ENCODE peak calls at places on chromosomes 2 and 18, in four cellular contexts. H is retina, B is substantia nigra, T is iPS DF 19.7. F is an unnamed sample.

GRCh38 chr2:119023534-119023933 is 81.5 kb downstream of the MARCO start:
- DNase-seq in H (no peak), B (no peak), T (no peak), F (no peak)

GRCh38 chr18:13444430-13445240 is 226.1 kb downstream of the LDLRAD4 start:
- DNase-seq in H (no peak), B (no peak), T (no peak), F (no peak)

GRCh38 chr2:220275454-220275853 is 648.0 kb downstream of the SLC4A3 start:
- DNase-seq in H (no peak), B (no peak), T (no peak), F (no peak)

GRCh38 chr18:3481696-3482210 is 31.8 kb downstream of the TGIF1 start:
- DNase-seq in H (no peak), B (no peak), T (no peak), F (no peak)

GRCh38 chr18:28147674-28148171 is 29.2 kb downstream of the CDH2 start:
- DNase-seq in H (peak), B (no peak), T (no peak), F (no peak)

GRCh38 chr2:160214461-160215055 is 14.5 kb upstream of the ITGB6 start:
- DNase-seq in H (no peak), B (no peak), T (no peak), F (no peak)

GRCh38 chr2:84839851-84840250 is 41.0 kb downstream of the TRABD2A start:
- DNase-seq in H (no peak), B (no peak), T (no peak), F (no peak)

GRCh38 chr2:239737144-239737463 is 288.0 kb downstream of the NDUFA10 start:
- DNase-seq in H (no peak), B (no peak), T (no peak), F (no peak)

GRCh38 chr18:7548226-7548625 is 18.9 kb upstream of the PTPRM start:
- DNase-seq in H (no peak), B (no peak), T (no peak), F (no peak)

GRCh38 chr2:239303711-239304532 is 96.9 kb downstream of the HDAC4 start:
- DNase-seq in H (no peak), B (no peak), T (no peak), F (no peak)

GRCh38 chr2:213224366-213224765 is 59.9 kb upstream of the SPAG16 start:
- DNase-seq in H (no peak), B (no peak), T (no peak), F (no peak)

GRCh38 chr2:131039101-131039440 is 54.2 kb downstream of the FAM168B start:
- DNase-seq in H (no peak), B (no peak), T (no peak), F (no peak)

GRCh38 chr2:72788756-72789155 is 37.1 kb downstream of the EXOC6B start:
- DNase-seq in H (no peak), B (no peak), T (no peak), F (no peak)

GRCh38 chr2:78992451-78992806 is 33.1 kb upstream of the REG3G start:
- DNase-seq in H (no peak), B (no peak), T (no peak), F (no peak)

GRCh38 chr2:37742286-37742685 is 70.8 kb upstream of the CDC42EP3 start:
- DNase-seq in H (no peak), B (no peak), T (no peak), F (no peak)

GRCh38 chr2:134762508-134762907 is 43.7 kb upstream of the TMEM163 start:
- DNase-seq in H (no peak), B (no peak), T (no peak), F (no peak)

GRCh38 chr2:241777686-241778627 is 1.3 kb downstream of the GAL3ST2 start:
- DNase-seq in H (no peak), B (no peak), T (no peak), F (no peak)

GRCh38 chr2:9215680-9216079 is 9.1 kb downstream of the ASAP2 start:
- DNase-seq in H (no peak), B (no peak), T (no peak), F (no peak)

GRCh38 chr2:29213871-29214341 is 98.7 kb downstream of the CLIP4 start:
- DNase-seq in H (no peak), B (no peak), T (no peak), F (no peak)

GRCh38 chr18:13137939-13138821 is 80.4 kb upstream of the LDLRAD4 start:
- DNase-seq in H (no peak), B (no peak), T (no peak), F (peak)

GRCh38 chr2:219254590-219255219 is 987 bp upstream of the TUBA4A start:
- DNase-seq in H (no peak), B (no peak), T (no peak), F (no peak)

GRCh38 chr2:69559696-69560482 is 83.7 kb downstream of the AAK1 start:
- DNase-seq in H (peak), B (no peak), T (peak), F (peak)

GRCh38 chr2:157758586-157758985 is 117.5 kb downstream of the ACVR1 start:
- DNase-seq in H (no peak), B (no peak), T (no peak), F (no peak)

GRCh38 chr2:11132036-11132671 is 23.1 kb upstream of the SLC66A3 start:
- DNase-seq in H (no peak), B (no peak), T (no peak), F (peak)

GRCh38 chr18:35174093-35174731 is 66.6 kb upstream of the ZNF397 start:
- DNase-seq in H (no peak), B (no peak), T (peak), F (no peak)

GRCh38 chr2:229348135-229348534 is 77.0 kb upstream of the PID1 start:
- DNase-seq in H (no peak), B (no peak), T (no peak), F (no peak)

GRCh38 chr2:229445013-229445412 is 173.9 kb upstream of the PID1 start:
- DNase-seq in H (no peak), B (peak), T (no peak), F (peak)

GRCh38 chr18:51997129-51997528 is 342.9 kb upstream of the DCC start:
- DNase-seq in H (no peak), B (no peak), T (no peak), F (no peak)

GRCh38 chr18:55575949-55576348 is 12.0 kb downstream of the TCF4 start:
- DNase-seq in H (no peak), B (no peak), T (no peak), F (no peak)

GRCh38 chr2:78979380-78980238 is 45.9 kb upstream of the REG3G start:
- DNase-seq in H (peak), B (peak), T (no peak), F (peak)

GRCh38 chr2:219947575-219947974 is 320.1 kb downstream of the SLC4A3 start:
- DNase-seq in H (no peak), B (no peak), T (no peak), F (no peak)

GRCh38 chr18:27861539-27861938 is 315.4 kb downstream of the CDH2 start:
- DNase-seq in H (no peak), B (no peak), T (no peak), F (no peak)

GRCh38 chr18:13877133-13877532 is 38.2 kb downstream of the MC2R start:
- DNase-seq in H (no peak), B (no peak), T (no peak), F (no peak)

GRCh38 chr2:7840651-7841380 is 841.0 kb upstream of the ID2 start:
- DNase-seq in H (no peak), B (no peak), T (no peak), F (no peak)

GRCh38 chr2:227115761-227116160 is 48.2 kb downstream of the COL4A4 start:
- DNase-seq in H (no peak), B (no peak), T (no peak), F (no peak)

GRCh38 chr2:13121096-13121495 is 404.4 kb downstream of the TRIB2 start:
- DNase-seq in H (no peak), B (no peak), T (no peak), F (no peak)